ENCODE peak calls at places on chromosome 6, in four cellular contexts. I is activated CD4-positive, CD25-positive, alpha-beta regulatory T cell; Q is kidney tubule cell; C is activated CD4-positive, alpha-beta T cell treated with anti-CD3 and anti-CD28 coated beads for 48 hours. T is an unnamed sample.

GRCh38 chr6:108557494-108558371 is 3.0 kb upstream of the FOXO3 start:
- DNase-seq in I (peak; percentile 61), Q (peak; percentile 67), C (peak; percentile 77), T (no peak)

GRCh38 chr6:77455271-77455670 is 8.0 kb downstream of the HTR1B start:
- DNase-seq in I (no peak), Q (no peak), C (no peak), T (no peak)

GRCh38 chr6:113586413-113586812 is 270.7 kb upstream of the MARCKS start:
- DNase-seq in I (no peak), Q (peak; percentile 51), C (no peak), T (no peak)

GRCh38 chr6:2744206-2744771 is 6.4 kb downstream of the MYLK4 start:
- DNase-seq in I (no peak), Q (peak; percentile 34), C (no peak), T (peak; percentile 36)

GRCh38 chr6:149566372-149567193 is at the start of gene GINM1:
- DNase-seq in I (peak; percentile 54), Q (peak; percentile 65), C (peak; percentile 62), T (no peak)

GRCh38 chr6:37365791-37366190 is 12.0 kb downstream of the RNF8 start:
- DNase-seq in I (no peak), Q (no peak), C (no peak), T (peak; percentile 25)

GRCh38 chr6:52697903-52698302 is 27.0 kb downstream of the TMEM14A start:
- DNase-seq in I (no peak), Q (no peak), C (no peak), T (peak; percentile 45)

GRCh38 chr6:36839819-36840379 is 655 bp upstream of the CPNE5 start:
- DNase-seq in I (no peak), Q (peak; percentile 12), C (peak; percentile 52), T (no peak)

GRCh38 chr6:130632288-130632687 is 194.9 kb upstream of the SMLR1 start:
- DNase-seq in I (no peak), Q (no peak), C (no peak), T (no peak)

GRCh38 chr6:3138341-3138740 is 19.0 kb downstream of the TUBB2A start:
- DNase-seq in I (no peak), Q (no peak), C (no peak), T (peak; percentile 56)

T was measured in renal cortical epithelial cell.